ENCODE peak calls at places on chromosome 21, in five cellular contexts. P, A, G, E and Z are unnamed samples.

GRCh38 chr21:25092441-25093011 is 514.8 kb downstream of the MRPL39 start:
- DNase-seq in P (no peak), A (no peak), G (no peak), E (no peak), Z (no peak)

GRCh38 chr21:38938343-38938742 is 132.6 kb downstream of the ETS2 start:
- DNase-seq in P (no peak), A (peak; percentile 54), G (no peak), E (no peak), Z (no peak)

GRCh38 chr21:30340714-30341573 is 3.5 kb upstream of the KRTAP27-1 start:
- DNase-seq in P (peak; percentile 23), A (no peak), G (no peak), E (no peak), Z (no peak)

GRCh38 chr21:45515241-45516061 is 26.8 kb downstream of the SLC19A1 start:
- DNase-seq in P (no peak), A (no peak), G (no peak), E (no peak), Z (no peak)

GRCh38 chr21:36297938-36298572 is 21.9 kb upstream of the MORC3 start:
- DNase-seq in P (no peak), A (peak; percentile 10), G (no peak), E (peak; percentile 55), Z (peak; percentile 7)

GRCh38 chr21:19405326-19405725 is 1001.7 kb upstream of the TMPRSS15 start:
- DNase-seq in P (no peak), A (no peak), G (no peak), E (no peak), Z (no peak)

GRCh38 chr21:45456836-45457160 is 51.8 kb downstream of the COL18A1 start:
- DNase-seq in P (no peak), A (no peak), G (no peak), E (no peak), Z (no peak)

GRCh38 chr21:34567574-34567973 is 47.3 kb downstream of the RCAN1 start:
- DNase-seq in P (no peak), A (no peak), G (no peak), E (no peak), Z (no peak)

GRCh38 chr21:38203229-38203628 is 53.6 kb upstream of the KCNJ15 start:
- DNase-seq in P (no peak), A (no peak), G (no peak), E (no peak), Z (no peak)

GRCh38 chr21:38768385-38769071 is 37.2 kb upstream of the ETS2 start:
- DNase-seq in P (peak; percentile 93), A (peak; percentile 93), G (no peak), E (no peak), Z (peak; percentile 47)

GRCh38 chr21:45318556-45319341 is 31.1 kb upstream of the POFUT2 start:
- DNase-seq in P (no peak), A (peak; percentile 95), G (peak; percentile 23), E (peak; percentile 90), Z (no peak)

GRCh38 chr21:46124083-46124925 is 26.4 kb downstream of the COL6A2 start:
- DNase-seq in P (no peak), A (no peak), G (peak; percentile 5), E (no peak), Z (no peak)

GRCh38 chr21:40176732-40177131 is 309.5 kb downstream of the PCP4 start:
- DNase-seq in P (no peak), A (no peak), G (no peak), E (no peak), Z (no peak)

GRCh38 chr21:42558846-42559245 is 45.2 kb downstream of the SLC37A1 start:
- DNase-seq in P (no peak), A (no peak), G (no peak), E (no peak), Z (no peak)

GRCh38 chr21:33428669-33429068 is 25.5 kb downstream of the IFNGR2 start:
- DNase-seq in P (no peak), A (peak; percentile 66), G (no peak), E (peak; percentile 33), Z (no peak)

GRCh38 chr21:39595465-39595864 is 17.3 kb upstream of the B3GALT5 start:
- DNase-seq in P (no peak), A (no peak), G (no peak), E (no peak), Z (no peak)

GRCh38 chr21:19807231-19807630 is 1191.0 kb upstream of the NCAM2 start:
- DNase-seq in P (no peak), A (no peak), G (no peak), E (no peak), Z (no peak)

GRCh38 chr21:34074283-34075098 is 1.1 kb downstream of the MRPS6 start:
- DNase-seq in P (no peak), A (no peak), G (no peak), E (no peak), Z (no peak)

GRCh38 chr21:42651515-42652401 is 1.7 kb upstream of the PDE9A start:
- DNase-seq in P (no peak), A (no peak), G (no peak), E (peak; percentile 24), Z (no peak)

GRCh38 chr21:45525153-45525909 is 16.9 kb downstream of the SLC19A1 start:
- DNase-seq in P (no peak), A (no peak), G (peak; percentile 5), E (no peak), Z (no peak)

GRCh38 chr21:33042812-33043211 is 17.1 kb downstream of the OLIG2 start:
- DNase-seq in P (peak; percentile 95), A (peak; percentile 93), G (no peak), E (no peak), Z (peak; percentile 58)

GRCh38 chr21:22575165-22575584 is 1577.0 kb downstream of the NCAM2 start:
- DNase-seq in P (no peak), A (no peak), G (no peak), E (no peak), Z (no peak)